ENCODE peak calls at places on chromosomes 13 and 19, in five cellular contexts. One of them, this sample, is unnamed.

GRCh38 chr13:81031996-81032395 is 691.1 kb upstream of the SPRY2 start:
- DNase-seq in A549: no peak
- DNase-seq in endothelial cell: no peak
- DNase-seq in mucosa of descending colon: no peak
- DNase-seq in hepatocyte: no peak
- DNase-seq in this sample: no peak

GRCh38 chr19:6660930-6661329 is 9.0 kb downstream of the TNFSF14 start:
- DNase-seq in A549: no peak
- DNase-seq in endothelial cell: no peak
- DNase-seq in mucosa of descending colon: no peak
- DNase-seq in hepatocyte: no peak
- DNase-seq in this sample: no peak

GRCh38 chr19:15538774-15539173 is 30.4 kb downstream of the CYP4F22 start:
- DNase-seq in A549: no peak
- DNase-seq in endothelial cell: no peak
- DNase-seq in mucosa of descending colon: no peak
- DNase-seq in hepatocyte: no peak
- DNase-seq in this sample: no peak

GRCh38 chr19:11264452-11265176 is 2.3 kb upstream of the DOCK6 start:
- DNase-seq in A549: no peak
- DNase-seq in endothelial cell: peak
- DNase-seq in mucosa of descending colon: peak
- DNase-seq in hepatocyte: peak
- DNase-seq in this sample: no peak

GRCh38 chr13:28268800-28269223 is 130.5 kb downstream of the PAN3 start:
- DNase-seq in A549: no peak
- DNase-seq in endothelial cell: no peak
- DNase-seq in mucosa of descending colon: no peak
- DNase-seq in hepatocyte: no peak
- DNase-seq in this sample: no peak

GRCh38 chr13:39557285-39557955 is 45.6 kb downstream of the LHFPL6 start:
- DNase-seq in A549: no peak
- DNase-seq in endothelial cell: no peak
- DNase-seq in mucosa of descending colon: no peak
- DNase-seq in hepatocyte: no peak
- DNase-seq in this sample: no peak

GRCh38 chr13:113918981-113919646 is 54.8 kb downstream of the C13orf46 start:
- DNase-seq in A549: no peak
- DNase-seq in endothelial cell: no peak
- DNase-seq in mucosa of descending colon: no peak
- DNase-seq in hepatocyte: no peak
- DNase-seq in this sample: no peak

GRCh38 chr13:72253754-72254153 is 386.8 kb upstream of the DACH1 start:
- DNase-seq in A549: no peak
- DNase-seq in endothelial cell: no peak
- DNase-seq in mucosa of descending colon: no peak
- DNase-seq in hepatocyte: no peak
- DNase-seq in this sample: no peak

GRCh38 chr19:55018633-55019032 is 19.4 kb downstream of the GP6 start:
- DNase-seq in A549: no peak
- DNase-seq in endothelial cell: no peak
- DNase-seq in mucosa of descending colon: no peak
- DNase-seq in hepatocyte: no peak
- DNase-seq in this sample: no peak

GRCh38 chr19:5694167-5694951 is 4.3 kb downstream of the RPL36 start:
- DNase-seq in A549: no peak
- DNase-seq in endothelial cell: no peak
- DNase-seq in mucosa of descending colon: no peak
- DNase-seq in hepatocyte: peak
- DNase-seq in this sample: no peak

GRCh38 chr13:46964789-46965527 is 68.1 kb upstream of the HTR2A start:
- DNase-seq in A549: no peak
- DNase-seq in endothelial cell: no peak
- DNase-seq in mucosa of descending colon: no peak
- DNase-seq in hepatocyte: no peak
- DNase-seq in this sample: no peak

GRCh38 chr13:46963874-46964273 is 67.0 kb upstream of the HTR2A start:
- DNase-seq in A549: no peak
- DNase-seq in endothelial cell: no peak
- DNase-seq in mucosa of descending colon: no peak
- DNase-seq in hepatocyte: no peak
- DNase-seq in this sample: no peak

GRCh38 chr13:46961719-46962118 is 64.9 kb upstream of the HTR2A start:
- DNase-seq in A549: peak
- DNase-seq in endothelial cell: no peak
- DNase-seq in mucosa of descending colon: no peak
- DNase-seq in hepatocyte: peak
- DNase-seq in this sample: no peak

DNA sequence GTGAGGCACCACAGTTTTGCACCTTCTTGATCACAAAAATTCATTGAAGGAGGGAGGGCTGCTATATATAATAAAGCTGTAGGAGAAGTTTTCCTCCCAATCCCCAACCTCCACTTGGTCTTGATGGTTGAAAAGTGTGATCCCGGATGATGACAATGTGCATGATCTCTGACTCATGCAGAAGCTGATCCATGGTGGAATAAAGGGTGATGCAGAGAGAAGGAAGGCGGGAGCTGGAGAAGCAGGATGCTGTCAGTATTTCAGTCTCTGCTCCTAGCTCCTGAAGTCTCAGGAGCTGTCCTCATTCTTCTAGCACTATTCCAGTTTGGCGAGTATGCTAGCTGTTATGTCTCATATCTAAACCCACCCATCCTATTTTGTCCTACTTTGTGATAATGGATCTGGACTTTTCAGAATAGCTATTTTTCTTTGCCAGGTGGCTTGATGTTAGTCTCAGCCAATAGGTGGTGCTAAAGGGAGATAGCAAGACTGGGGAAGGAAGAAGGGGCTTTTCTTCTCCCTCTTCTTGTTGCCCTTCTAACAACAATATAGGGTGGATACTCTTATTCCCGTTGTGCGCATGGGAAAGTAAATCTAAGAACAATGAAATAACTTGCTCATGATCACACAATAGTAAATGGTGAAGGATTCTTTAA is 65.6 kb upstream of the HTR2A start:
- DNase-seq in A549: no peak
- DNase-seq in endothelial cell: no peak
- DNase-seq in mucosa of descending colon: no peak
- DNase-seq in hepatocyte: no peak
- DNase-seq in this sample: no peak
- TF ChIP-seq CTCF in A549: no peak
- TF ChIP-seq CTCF in endothelial cell: no peak
- TF ChIP-seq CTCF in mucosa of descending colon: no peak
- TF ChIP-seq CTCF in hepatocyte: peak
- TF ChIP-seq CTCF in this sample: peak

GRCh38 chr13:92074658-92075057 is 676.2 kb downstream of the GPC5 start:
- DNase-seq in A549: no peak
- DNase-seq in endothelial cell: peak
- DNase-seq in mucosa of descending colon: no peak
- DNase-seq in hepatocyte: peak
- DNase-seq in this sample: no peak
- TF ChIP-seq CTCF in A549: peak
- TF ChIP-seq CTCF in endothelial cell: no peak
- TF ChIP-seq CTCF in mucosa of descending colon: no peak
- TF ChIP-seq CTCF in hepatocyte: peak
- TF ChIP-seq CTCF in this sample: no peak

DNA sequence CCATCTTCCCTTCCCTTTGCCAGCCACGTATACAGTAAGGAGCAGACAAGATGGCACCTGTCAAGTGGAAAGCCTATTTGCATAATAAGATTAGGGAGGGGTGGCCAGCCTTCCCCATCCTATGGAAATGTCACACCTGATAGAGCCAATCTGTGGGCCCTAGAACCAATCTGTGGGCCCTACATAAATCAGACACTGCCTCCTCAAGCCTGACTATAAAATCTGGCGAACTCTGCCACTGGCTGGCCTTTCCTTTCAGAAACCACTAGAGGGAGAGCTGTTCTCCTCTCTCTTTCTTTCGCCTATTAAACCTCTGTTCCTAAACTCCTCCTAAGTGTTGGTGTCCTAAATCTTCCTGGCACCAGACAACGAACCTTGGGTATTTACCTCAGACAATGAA is 231.5 kb upstream of the KLHL1 start:
- DNase-seq in A549: no peak
- DNase-seq in endothelial cell: peak
- DNase-seq in mucosa of descending colon: peak
- DNase-seq in hepatocyte: peak
- DNase-seq in this sample: no peak
- TF ChIP-seq CTCF in A549: no peak
- TF ChIP-seq CTCF in endothelial cell: peak
- TF ChIP-seq CTCF in mucosa of descending colon: peak
- TF ChIP-seq CTCF in hepatocyte: peak
- TF ChIP-seq CTCF in this sample: no peak

DNA sequence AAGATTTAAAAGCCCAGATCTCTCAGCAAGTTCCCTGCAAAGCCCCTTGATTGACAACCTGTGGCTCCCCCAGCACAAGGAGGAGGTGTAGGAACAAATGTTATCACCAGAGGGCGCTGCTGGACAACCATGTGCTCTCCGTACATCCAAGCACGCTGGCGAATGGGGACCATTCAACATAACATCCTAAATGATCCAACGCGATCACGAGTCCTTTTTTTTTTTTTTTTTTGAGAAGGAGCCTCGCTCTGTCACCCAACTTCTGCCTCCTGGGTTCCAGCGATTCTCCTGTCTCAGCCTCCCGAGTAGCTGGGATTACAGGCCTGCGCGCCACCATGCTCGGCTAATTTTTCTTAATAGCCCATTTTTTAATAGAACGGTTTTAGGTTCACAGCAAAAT is 52.0 kb downstream of the NWD1 start:
- DNase-seq in A549: peak
- DNase-seq in endothelial cell: peak
- DNase-seq in mucosa of descending colon: peak
- DNase-seq in hepatocyte: peak
- DNase-seq in this sample: peak
- TF ChIP-seq CTCF in A549: peak
- TF ChIP-seq CTCF in endothelial cell: peak
- TF ChIP-seq CTCF in mucosa of descending colon: peak
- TF ChIP-seq CTCF in hepatocyte: peak
- TF ChIP-seq CTCF in this sample: peak

GRCh38 chr19:2613507-2614295 is 88.8 kb downstream of the GNG7 start:
- DNase-seq in A549: no peak
- DNase-seq in endothelial cell: peak
- DNase-seq in mucosa of descending colon: no peak
- DNase-seq in hepatocyte: peak
- DNase-seq in this sample: no peak

GRCh38 chr19:2610637-2611482 is 91.6 kb downstream of the GNG7 start:
- DNase-seq in A549: peak
- DNase-seq in endothelial cell: peak
- DNase-seq in mucosa of descending colon: peak
- DNase-seq in hepatocyte: peak
- DNase-seq in this sample: peak

GRCh38 chr19:2609389-2610116 is 92.9 kb downstream of the GNG7 start:
- DNase-seq in A549: no peak
- DNase-seq in endothelial cell: no peak
- DNase-seq in mucosa of descending colon: peak
- DNase-seq in hepatocyte: no peak
- DNase-seq in this sample: no peak

GRCh38 chr19:2612619-2613249 is 89.8 kb downstream of the GNG7 start:
- DNase-seq in A549: no peak
- DNase-seq in endothelial cell: no peak
- DNase-seq in mucosa of descending colon: no peak
- DNase-seq in hepatocyte: no peak
- DNase-seq in this sample: no peak

GRCh38 chr19:2611483-2612464 is 90.7 kb downstream of the GNG7 start:
- DNase-seq in A549: no peak
- DNase-seq in endothelial cell: no peak
- DNase-seq in mucosa of descending colon: no peak
- DNase-seq in hepatocyte: no peak
- DNase-seq in this sample: no peak
- TF ChIP-seq CTCF in A549: no peak
- TF ChIP-seq CTCF in endothelial cell: peak
- TF ChIP-seq CTCF in mucosa of descending colon: no peak
- TF ChIP-seq CTCF in hepatocyte: no peak
- TF ChIP-seq CTCF in this sample: no peak

DNA sequence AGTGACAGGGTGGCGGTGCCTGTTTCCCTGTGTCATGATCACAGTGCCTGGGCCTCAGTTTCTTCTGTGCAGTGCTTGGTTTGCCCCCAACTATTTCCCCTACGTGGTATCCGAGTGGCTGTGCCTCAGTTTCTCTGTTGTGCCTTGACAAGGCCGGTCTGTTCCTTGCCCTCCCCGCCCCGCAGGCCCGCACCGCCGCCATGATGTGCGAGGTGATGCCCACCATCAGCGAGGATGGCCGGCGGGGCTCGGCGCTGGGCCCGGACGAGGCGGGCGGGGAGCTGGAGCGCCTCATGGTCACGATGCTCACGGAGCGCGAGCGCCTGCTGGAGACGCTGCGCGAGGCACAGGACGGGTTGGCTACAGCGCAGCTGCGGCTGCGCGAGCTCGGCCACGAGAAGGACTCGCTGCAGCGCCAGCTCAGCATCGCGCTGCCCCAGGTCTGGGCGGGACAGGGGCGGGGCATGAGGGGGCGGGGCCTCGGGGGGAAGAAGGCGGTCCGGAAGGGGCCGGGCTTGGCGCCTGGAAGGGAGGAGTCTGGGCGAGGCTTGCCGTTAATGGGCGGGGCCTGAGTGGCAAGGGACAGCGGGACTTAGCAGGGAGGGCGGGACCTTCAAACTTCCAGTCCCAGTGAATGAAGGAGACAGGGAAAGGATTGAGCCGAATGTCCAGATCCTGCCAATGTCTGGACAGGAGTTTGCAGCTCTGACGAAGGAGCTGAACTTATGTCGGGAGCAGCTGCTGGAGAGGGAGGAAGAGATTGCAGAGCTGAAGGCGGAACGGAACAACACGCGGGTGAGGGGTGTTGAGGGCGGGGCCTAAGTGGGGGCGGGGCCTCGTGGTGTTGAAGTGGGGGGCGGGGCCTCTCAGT is 8.6 kb downstream of the PPFIA3 start:
- DNase-seq in A549: peak
- DNase-seq in endothelial cell: peak
- DNase-seq in mucosa of descending colon: peak
- DNase-seq in hepatocyte: peak
- DNase-seq in this sample: peak
- TF ChIP-seq CTCF in A549: peak
- TF ChIP-seq CTCF in endothelial cell: no peak
- TF ChIP-seq CTCF in mucosa of descending colon: no peak
- TF ChIP-seq CTCF in hepatocyte: no peak
- TF ChIP-seq CTCF in this sample: peak

DNA sequence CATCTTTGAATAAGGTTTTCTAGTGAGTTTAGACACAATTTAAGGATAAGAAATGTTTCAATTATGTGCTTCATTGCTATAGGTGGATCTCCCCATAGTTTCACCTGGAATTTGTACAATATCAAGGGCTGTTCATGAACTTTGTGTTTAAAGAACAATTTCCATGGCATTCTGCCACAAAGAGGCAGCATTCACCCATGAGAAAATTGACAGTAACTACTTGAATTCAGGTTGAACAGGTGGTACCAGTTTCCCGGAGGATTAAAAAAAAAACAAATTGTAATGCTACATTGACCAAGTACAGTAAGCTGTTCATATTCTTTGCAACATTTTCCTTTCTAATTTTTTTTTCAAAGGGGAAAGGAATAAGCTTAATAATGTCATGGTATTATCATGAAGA is 9.1 kb downstream of the SLITRK5 start:
- DNase-seq in A549: no peak
- DNase-seq in endothelial cell: peak
- DNase-seq in mucosa of descending colon: no peak
- DNase-seq in hepatocyte: peak
- DNase-seq in this sample: no peak
- TF ChIP-seq CTCF in A549: peak
- TF ChIP-seq CTCF in endothelial cell: no peak
- TF ChIP-seq CTCF in mucosa of descending colon: no peak
- TF ChIP-seq CTCF in hepatocyte: peak
- TF ChIP-seq CTCF in this sample: no peak

GRCh38 chr13:20390526-20391175 is 135.0 kb downstream of the CRYL1 start:
- DNase-seq in A549: no peak
- DNase-seq in endothelial cell: no peak
- DNase-seq in mucosa of descending colon: no peak
- DNase-seq in hepatocyte: no peak
- DNase-seq in this sample: no peak
- TF ChIP-seq CTCF in A549: no peak
- TF ChIP-seq CTCF in endothelial cell: no peak
- TF ChIP-seq CTCF in mucosa of descending colon: no peak
- TF ChIP-seq CTCF in hepatocyte: no peak
- TF ChIP-seq CTCF in this sample: no peak